ENCODE peak calls at places on chromosome 10, in ten cellular contexts. S is heart left ventricle, O is ovary, D is stomach, R is nephron progenitor cell, G is epithelial cell of esophagus, I is mucosa of descending colon, Z is hepatocyte, L is AG09319, B is fibroblast of lung. P is an unnamed sample.

GRCh38 chr10:115093286-115093775 is at the start of gene ATRNL1:
- DNase-seq in D (no peak), L (no peak), Z (peak), R (peak), G (peak), I (peak), B (peak), O (peak), S (peak), P (peak)

GRCh38 chr10:102713483-102713813 is 749 bp downstream of the ARL3 start:
- DNase-seq in L (no peak), D (no peak), B (no peak), I (no peak), S (no peak), R (no peak), O (no peak), G (no peak), Z (no peak), P (no peak)

GRCh38 chr10:93030409-93030808 is 30.2 kb upstream of the CYP26C1 start:
- DNase-seq in Z (peak), I (no peak), L (peak), O (no peak), R (no peak), B (peak), D (no peak), G (peak), S (no peak), P (no peak)

GRCh38 chr10:70910486-70911350 is 22.4 kb upstream of the PCBD1 start:
- DNase-seq in G (no peak), O (no peak), R (no peak), L (no peak), S (no peak), I (peak), B (no peak), Z (no peak), D (no peak), P (peak)

GRCh38 chr10:69278446-69278963 is at the start of gene HK1:
- DNase-seq in R (no peak), O (no peak), Z (no peak), G (no peak), S (peak), B (peak), D (no peak), L (no peak), I (no peak), P (no peak)

GRCh38 chr10:3107426-3107961 is 40.1 kb downstream of the PFKP start:
- DNase-seq in S (peak), D (no peak), Z (no peak), G (peak), O (peak), L (peak), R (no peak), B (peak), I (peak), P (peak)

GRCh38 chr10:104450954-104451353 is 97.3 kb downstream of the CFAP58 start:
- DNase-seq in B (peak), I (no peak), O (no peak), R (no peak), D (no peak), L (no peak), S (no peak), G (no peak), Z (no peak), P (no peak)

GRCh38 chr10:13206546-13207443 is 27.4 kb downstream of the UCMA start:
- DNase-seq in G (peak), R (peak), D (no peak), Z (peak), S (no peak), O (no peak), L (peak), I (no peak), B (peak), P (no peak)

GRCh38 chr10:113825791-113826190 is 28.1 kb downstream of the DCLRE1A start:
- DNase-seq in D (no peak), G (no peak), I (no peak), B (no peak), S (no peak), L (no peak), Z (no peak), R (no peak), O (no peak), P (no peak)

GRCh38 chr10:17693009-17693408 is 49.1 kb downstream of the STAM start:
- DNase-seq in L (no peak), I (no peak), D (no peak), B (no peak), Z (no peak), S (no peak), O (no peak), G (no peak), R (no peak), P (no peak)

GRCh38 chr10:60429084-60429849 is 39.6 kb upstream of the ANK3 start:
- DNase-seq in B (peak), Z (no peak), L (no peak), S (no peak), G (peak), D (no peak), O (no peak), R (no peak), I (no peak), P (no peak)

GRCh38 chr10:23408330-23408976 is 30.4 kb upstream of the OTUD1 start:
- DNase-seq in O (no peak), G (no peak), D (no peak), L (peak), I (no peak), B (peak), Z (peak), S (no peak), R (no peak), P (no peak)

GRCh38 chr10:103676058-103676785 is 179.2 kb downstream of the SH3PXD2A start:
- DNase-seq in B (peak), R (no peak), O (peak), I (no peak), L (no peak), S (no peak), G (peak), D (no peak), Z (peak), P (no peak)

GRCh38 chr10:93897070-93897797 is 3.5 kb downstream of the SLC35G1 start:
- DNase-seq in G (no peak), Z (no peak), O (no peak), D (no peak), I (no peak), R (no peak), S (no peak), B (no peak), L (no peak), P (no peak)

GRCh38 chr10:2121944-2122343 is 384.6 kb upstream of the ADARB2 start:
- DNase-seq in I (no peak), O (no peak), R (no peak), L (no peak), G (no peak), Z (no peak), D (no peak), B (peak), S (peak), P (no peak)

GRCh38 chr10:60139798-60140566 is 233.6 kb upstream of the CCDC6 start:
- DNase-seq in I (no peak), G (peak), Z (peak), S (no peak), B (peak), O (no peak), R (peak), D (no peak), L (peak), P (no peak)

GRCh38 chr10:11115337-11115736 is 97.7 kb downstream of the CELF2 start:
- DNase-seq in G (no peak), Z (no peak), D (no peak), O (no peak), I (no peak), S (no peak), B (no peak), L (no peak), R (no peak), P (no peak)

GRCh38 chr10:47406548-47406869 is 22.4 kb upstream of the ZNF488 start:
- DNase-seq in S (no peak), B (no peak), O (no peak), R (no peak), I (peak), G (no peak), Z (no peak), L (no peak), D (no peak), P (no peak)

GRCh38 chr10:16765532-16766365 is 51.5 kb downstream of the RSU1 start:
- DNase-seq in R (no peak), L (no peak), G (no peak), D (no peak), I (no peak), O (no peak), S (no peak), Z (peak), B (no peak), P (no peak)

GRCh38 chr10:44369296-44369695 is 15.6 kb downstream of the CXCL12 start:
- DNase-seq in D (no peak), B (peak), G (no peak), I (no peak), R (no peak), O (no peak), Z (no peak), S (no peak), L (no peak), P (no peak)

GRCh38 chr10:112456533-112456932 is 9.5 kb downstream of the VTI1A start:
- DNase-seq in O (no peak), D (no peak), L (no peak), S (no peak), R (no peak), G (no peak), Z (no peak), B (no peak), I (no peak), P (no peak)

GRCh38 chr10:68188835-68189234 is 43.1 kb downstream of the ATOH7 start:
- DNase-seq in B (no peak), Z (no peak), D (no peak), I (no peak), G (no peak), S (no peak), R (no peak), O (no peak), L (no peak), P (no peak)

GRCh38 chr10:72329290-72330058 is 25.2 kb downstream of the DNAJB12 start:
- DNase-seq in S (peak), L (no peak), B (no peak), Z (peak), I (no peak), D (peak), O (peak), R (peak), G (no peak), P (peak)

GRCh38 chr10:102718220-102718619 is 3.8 kb downstream of the SFXN2 start:
- DNase-seq in D (no peak), R (peak), Z (peak), S (peak), G (peak), I (no peak), O (peak), B (peak), L (no peak), P (no peak)

GRCh38 chr10:91603931-91604331 is 28.9 kb downstream of the PPP1R3C start:
- DNase-seq in O (no peak), B (peak), R (no peak), D (no peak), G (peak), Z (peak), S (no peak), I (no peak), L (no peak), P (no peak)

GRCh38 chr10:116088985-116089384 is 184.0 kb downstream of the GFRA1 start:
- DNase-seq in S (no peak), O (no peak), G (no peak), I (no peak), B (no peak), Z (no peak), L (no peak), R (no peak), D (no peak), P (no peak)

GRCh38 chr10:130769146-130770017 is 542.1 kb downstream of the TCERG1L start:
- DNase-seq in S (no peak), D (no peak), R (no peak), G (no peak), I (no peak), Z (no peak), B (no peak), O (no peak), L (no peak), P (peak)

GRCh38 chr10:49375611-49376010 is 20.3 kb downstream of the DRGX start:
- DNase-seq in Z (no peak), R (no peak), O (no peak), L (no peak), B (no peak), I (no peak), G (no peak), D (no peak), S (peak), P (no peak)

GRCh38 chr10:91700273-91700672 is 67.4 kb upstream of the PPP1R3C start:
- DNase-seq in I (no peak), B (peak), L (no peak), R (no peak), O (no peak), G (no peak), D (no peak), S (no peak), Z (no peak), P (no peak)

GRCh38 chr10:80459047-80459865 is 5.1 kb downstream of the TSPAN14 start:
- DNase-seq in S (peak), R (no peak), O (no peak), L (peak), G (peak), I (peak), B (peak), D (peak), Z (no peak), P (peak)

GRCh38 chr10:58578366-58578765 is 65.7 kb downstream of the BICC1 start:
- DNase-seq in S (no peak), L (no peak), Z (no peak), G (no peak), O (no peak), I (no peak), D (no peak), B (no peak), R (no peak), P (no peak)

GRCh38 chr10:46223064-46223480 is 63.7 kb upstream of the ANTXRL start:
- DNase-seq in G (no peak), L (no peak), R (no peak), I (no peak), S (no peak), D (peak), O (no peak), B (no peak), Z (no peak), P (peak)
- TF ChIP-seq CTCF in G (peak), L (no peak), R (no peak), I (no peak), S (no peak), D (no peak), O (no peak), B (no peak), Z (no peak), P (no peak)

GRCh38 chr10:25683291-25683690 is 250.7 kb upstream of the MYO3A start:
- DNase-seq in S (no peak), R (no peak), Z (no peak), D (no peak), I (no peak), L (no peak), O (no peak), G (peak), B (no peak), P (no peak)

GRCh38 chr10:25678220-25678619 is 255.8 kb upstream of the MYO3A start:
- DNase-seq in L (no peak), R (no peak), S (no peak), B (no peak), I (no peak), O (no peak), G (no peak), D (no peak), Z (no peak), P (no peak)

GRCh38 chr10:25678666-25679065 is 255.4 kb upstream of the MYO3A start:
- DNase-seq in R (no peak), Z (no peak), G (no peak), D (no peak), B (peak), I (no peak), O (no peak), L (no peak), S (no peak), P (no peak)

DNA sequence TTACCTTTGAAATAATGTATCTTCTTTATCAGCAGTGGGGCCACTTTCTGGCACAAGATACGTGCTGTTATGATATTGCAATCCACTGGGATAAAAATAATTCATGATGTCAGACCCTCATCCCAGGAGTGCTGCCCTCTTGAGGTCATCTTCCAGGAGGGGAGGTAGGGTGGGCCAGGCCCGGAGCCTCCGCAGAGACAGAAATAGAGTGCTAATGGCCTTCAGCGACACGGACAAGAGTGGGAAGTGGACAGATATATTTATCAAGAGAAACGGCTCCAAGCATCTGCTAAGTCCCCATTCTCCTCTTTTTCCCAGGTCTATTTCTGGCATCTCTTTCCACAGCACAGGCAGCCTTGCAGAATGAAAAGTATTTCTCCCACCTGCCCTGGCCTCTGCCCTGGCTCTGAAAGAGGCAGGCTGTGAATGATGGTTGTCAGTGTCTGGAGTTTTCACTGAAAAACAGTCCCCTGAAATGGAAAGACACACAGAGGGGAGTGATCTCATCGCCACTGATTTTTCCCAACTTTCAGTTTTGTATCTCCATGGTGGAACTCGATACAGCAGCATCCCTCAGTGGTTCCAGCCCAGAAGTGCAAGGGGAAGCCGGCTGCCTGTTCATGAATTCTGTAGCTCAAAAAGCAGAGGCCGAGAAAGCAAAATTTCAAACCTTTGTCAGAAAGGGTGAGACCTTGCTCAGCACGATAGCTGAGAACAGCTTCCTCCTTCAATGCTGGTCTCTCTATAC is 251.7 kb upstream of the MYO3A start:
- DNase-seq in G (peak), L (no peak), B (peak), I (no peak), S (peak), Z (peak), O (no peak), R (no peak), D (no peak), P (no peak)
- TF ChIP-seq CTCF in G (peak), L (no peak), B (no peak), I (no peak), S (peak), Z (peak), O (no peak), R (peak), D (no peak), P (no peak)

DNA sequence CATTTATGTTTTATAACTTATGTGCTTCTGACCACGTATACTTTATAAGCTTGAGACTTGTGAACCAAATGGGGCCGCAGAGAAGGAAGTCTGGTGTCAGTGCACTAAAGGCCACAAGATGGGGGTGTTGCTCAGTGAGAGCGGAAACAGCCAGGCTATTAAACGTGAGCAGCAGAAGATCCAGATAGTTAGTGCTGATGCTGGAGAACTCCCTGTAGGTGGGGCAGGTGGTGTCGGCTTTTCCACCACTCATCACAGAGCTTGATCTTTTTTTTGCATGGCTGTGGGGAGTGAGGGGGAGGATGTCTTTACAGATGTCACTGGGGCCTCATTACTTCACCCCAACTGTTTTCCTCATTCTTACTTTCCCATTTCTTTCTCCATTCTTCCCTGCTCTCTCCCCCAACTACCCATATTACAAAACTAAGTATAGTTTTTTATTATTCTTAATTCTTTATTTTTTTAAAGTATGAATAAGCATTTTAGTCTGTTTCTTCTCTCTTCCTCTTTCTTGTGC is 34.7 kb downstream of the ACADSB start:
- DNase-seq in I (no peak), D (peak), B (peak), O (peak), S (no peak), G (peak), Z (peak), R (peak), L (peak), P (no peak)
- TF ChIP-seq CTCF in I (peak), D (peak), B (peak), O (no peak), S (peak), G (peak), Z (peak), R (peak), L (peak), P (peak)

GRCh38 chr10:119441921-119442757 is 100.4 kb downstream of the RGS10 start:
- DNase-seq in Z (no peak), G (no peak), L (no peak), D (no peak), B (no peak), S (peak), I (peak), O (no peak), R (peak), P (peak)
- TF ChIP-seq CTCF in Z (no peak), G (no peak), L (no peak), D (no peak), B (no peak), S (no peak), I (no peak), O (no peak), R (no peak), P (no peak)

GRCh38 chr10:127937915-127938440 is 31.1 kb downstream of the PTPRE start:
- DNase-seq in L (no peak), D (no peak), G (no peak), S (no peak), R (no peak), I (no peak), Z (no peak), O (no peak), B (no peak), P (no peak)
- TF ChIP-seq CTCF in L (no peak), D (no peak), G (no peak), S (no peak), R (no peak), I (no peak), Z (no peak), O (no peak), B (no peak), P (no peak)

DNA sequence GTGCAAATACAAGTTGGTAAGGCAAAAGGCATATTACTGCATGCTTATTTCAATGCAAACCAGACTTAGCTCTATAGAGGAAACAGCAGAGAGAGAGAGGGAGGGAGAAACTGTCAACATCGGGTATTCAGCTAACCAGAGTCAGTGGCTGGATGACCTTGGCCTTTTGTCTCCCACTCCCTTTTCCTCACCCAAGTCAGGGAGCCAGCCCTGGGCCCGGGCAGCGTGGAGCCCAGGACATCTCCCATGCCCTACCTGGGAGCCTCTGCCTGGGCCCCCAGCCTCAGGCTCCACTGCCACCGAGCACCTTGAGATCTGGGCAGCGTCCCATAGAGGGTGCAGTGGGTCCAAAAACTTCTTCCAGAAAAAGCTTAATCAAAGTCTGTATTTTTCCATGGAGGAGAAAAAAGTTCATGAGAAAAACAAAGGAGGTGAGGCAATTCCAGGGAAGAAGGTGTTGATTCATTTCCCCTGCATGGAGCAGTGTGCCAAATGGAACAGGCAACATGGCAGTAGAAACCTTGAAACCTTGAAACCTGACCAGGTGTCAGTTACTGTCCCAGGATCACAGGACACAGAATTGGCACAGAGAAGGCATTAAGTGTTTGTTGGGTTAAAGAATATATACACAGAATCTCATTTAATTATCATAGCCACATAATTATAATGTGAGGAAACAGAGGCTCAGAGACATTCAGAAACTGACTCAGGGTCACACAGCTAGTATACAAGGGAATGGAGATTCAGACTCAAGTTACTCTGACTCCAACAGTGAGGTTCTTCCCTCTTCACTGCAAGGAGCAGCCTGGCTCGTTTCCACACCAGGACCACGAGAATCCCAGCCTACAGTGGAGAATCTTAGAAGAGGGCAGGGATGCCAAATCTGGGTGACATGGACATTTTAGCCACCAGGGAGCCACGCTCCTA is 5.8 kb upstream of the NCOA4 start:
- DNase-seq in I (no peak), G (peak), S (no peak), D (no peak), L (no peak), Z (no peak), B (no peak), R (no peak), O (no peak), P (no peak)
- TF ChIP-seq CTCF in I (no peak), G (no peak), S (no peak), D (no peak), L (no peak), Z (no peak), B (no peak), R (no peak), O (no peak), P (no peak)